ENCODE peak calls at places on chromosomes 2 and 18, in four cellular contexts. N is NCI-H1417, L is T-helper 1 cell, Y is NCI-H1105 treated with DMSO at 0.1 percent for 48 hours. F is an unnamed sample.

GRCh38 chr18:8480506-8481328 is 128.5 kb upstream of the RAB12 start:
- DNase-seq in N (peak; percentile 40), L (no peak), Y (no peak), F (no peak)

GRCh38 chr2:54207666-54208195 is 48.3 kb downstream of the TSPYL6 start:
- DNase-seq in N (no peak), L (no peak), Y (peak; percentile 25), F (no peak)

GRCh38 chr2:177759443-177759842 is 313.1 kb downstream of the PDE11A start:
- DNase-seq in N (no peak), L (no peak), Y (no peak), F (no peak)

GRCh38 chr2:233015048-233015645 is 2.1 kb upstream of the NGEF start:
- DNase-seq in N (no peak), L (no peak), Y (no peak), F (no peak)

GRCh38 chr18:34773961-34774754 is 64.1 kb downstream of the DTNA start:
- DNase-seq in N (no peak), L (no peak), Y (peak; percentile 91), F (peak; percentile 47)

GRCh38 chr2:24402242-24403092 is 42.1 kb upstream of the ITSN2 start:
- DNase-seq in N (no peak), L (no peak), Y (no peak), F (no peak)

GRCh38 chr18:71115261-71115660 is 826.4 kb downstream of the SOCS6 start:
- DNase-seq in N (no peak), L (no peak), Y (no peak), F (no peak)

GRCh38 chr2:138677179-138677578 is 103.0 kb downstream of the NXPH2 start:
- DNase-seq in N (no peak), L (no peak), Y (no peak), F (no peak)

GRCh38 chr18:8744038-8744437 is 38.7 kb downstream of the MTCL1 start:
- DNase-seq in N (no peak), L (no peak), Y (no peak), F (no peak)

GRCh38 chr18:61735564-61736102 is 157.2 kb downstream of the RNF152 start:
- DNase-seq in N (no peak), L (no peak), Y (no peak), F (no peak)

GRCh38 chr18:49411928-49412327 is 48.5 kb downstream of the DYM start:
- DNase-seq in N (no peak), L (no peak), Y (no peak), F (no peak)

GRCh38 chr2:11647834-11648600 is 22.0 kb downstream of the NTSR2 start:
- DNase-seq in N (no peak), L (no peak), Y (no peak), F (no peak)

GRCh38 chr2:37892436-37893114 is 32.5 kb upstream of the RMDN2 start:
- DNase-seq in N (no peak), L (no peak), Y (no peak), F (no peak)

GRCh38 chr2:126839711-126840110 is 59.0 kb upstream of the TEX51 start:
- DNase-seq in N (no peak), L (no peak), Y (no peak), F (no peak)

GRCh38 chr18:11976882-11977281 is 4.4 kb upstream of the IMPA2 start:
- DNase-seq in N (no peak), L (no peak), Y (no peak), F (no peak)

GRCh38 chr2:239278941-239279365 is 121.9 kb downstream of the HDAC4 start:
- DNase-seq in N (no peak), L (no peak), Y (no peak), F (peak; percentile 11)

GRCh38 chr2:100814453-100814852 is 5.5 kb upstream of the NPAS2 start:
- DNase-seq in N (no peak), L (no peak), Y (no peak), F (no peak)

GRCh38 chr2:120369250-120369649 is 23.3 kb downstream of the INHBB start:
- DNase-seq in N (no peak), L (no peak), Y (no peak), F (no peak)

GRCh38 chr2:68368657-68369339 is 3.7 kb downstream of the PLEK start:
- DNase-seq in N (peak; percentile 12), L (no peak), Y (no peak), F (no peak)

GRCh38 chr2:128435576-128436497 is 117.2 kb upstream of the HS6ST1 start:
- DNase-seq in N (peak; percentile 5), L (no peak), Y (no peak), F (no peak)

GRCh38 chr2:144708641-144709040 is 188.7 kb upstream of the ZEB2 start:
- DNase-seq in N (no peak), L (no peak), Y (no peak), F (no peak)

GRCh38 chr2:15730545-15731212 is 139.0 kb downstream of the DDX1 start:
- DNase-seq in N (peak; percentile 54), L (no peak), Y (peak; percentile 87), F (peak; percentile 97)

GRCh38 chr2:157444643-157445040 is 753 bp upstream of the CYTIP start:
- DNase-seq in N (no peak), L (no peak), Y (no peak), F (no peak)

GRCh38 chr2:133711226-133711625 is 143.0 kb upstream of the NCKAP5 start:
- DNase-seq in N (no peak), L (no peak), Y (no peak), F (no peak)

GRCh38 chr2:128558895-128559532 is 240.3 kb upstream of the HS6ST1 start:
- DNase-seq in N (no peak), L (no peak), Y (no peak), F (no peak)

GRCh38 chr18:13548944-13549878 is 177.1 kb downstream of the FAM210A start:
- DNase-seq in N (no peak), L (no peak), Y (no peak), F (no peak)

GRCh38 chr2:138035597-138036217 is 71.4 kb downstream of the HNMT start:
- DNase-seq in N (no peak), L (no peak), Y (no peak), F (no peak)

GRCh38 chr2:130336150-130336876 is 6.4 kb upstream of the IMP4 start:
- DNase-seq in N (no peak), L (no peak), Y (no peak), F (peak; percentile 8)

GRCh38 chr2:219441451-219442205 is 7.0 kb downstream of the SPEG start:
- DNase-seq in N (peak; percentile 23), L (peak; percentile 58), Y (peak; percentile 16), F (no peak)

GRCh38 chr2:14779252-14779651 is 146.7 kb downstream of the LRATD1 start:
- DNase-seq in N (no peak), L (no peak), Y (no peak), F (no peak)

F was measured in omental fat pad.